ENCODE peak calls at places on chromosomes 7 and 10, in ten cellular contexts. G is lower lobe of right lung, O is adrenal gland, U is kidney, E is globus pallidus, B is GM20000, Q is OCI-LY7, D is fibroblast of the aortic adventitia, P is WERI-Rb-1, C is putamen. F is an unnamed sample.

GRCh38 chr7:139828880-139829653 is at the start of gene TBXAS1:
- DNase-seq in Q (peak), U (no peak), C (peak), G (peak), D (no peak), O (peak), P (peak), B (peak), E (peak), F (no peak)

GRCh38 chr10:104706886-104707285 is 65.8 kb downstream of the SORCS3 start:
- DNase-seq in C (no peak), P (no peak), U (no peak), E (no peak), D (peak), B (no peak), G (no peak), Q (no peak), O (no peak), F (no peak)

GRCh38 chr7:16661924-16662323 is 15.9 kb downstream of the BZW2 start:
- DNase-seq in C (no peak), U (no peak), G (no peak), D (no peak), O (no peak), Q (no peak), B (no peak), P (no peak), E (no peak), F (no peak)

GRCh38 chr7:82257118-82257695 is 186.4 kb downstream of the CACNA2D1 start:
- DNase-seq in Q (no peak), B (no peak), U (no peak), G (no peak), P (no peak), E (peak), C (no peak), D (no peak), O (no peak), F (no peak)

GRCh38 chr7:116628971-116629586 is 42.9 kb upstream of the MET start:
- DNase-seq in B (no peak), D (peak), U (no peak), P (no peak), G (no peak), O (no peak), E (no peak), C (no peak), Q (no peak), F (no peak)

GRCh38 chr10:52146766-52147165 is 167.3 kb upstream of the DKK1 start:
- DNase-seq in P (no peak), Q (no peak), C (no peak), D (peak), U (no peak), G (no peak), B (no peak), O (no peak), E (no peak), F (no peak)

GRCh38 chr7:5422324-5423271 is 1.0 kb downstream of the TNRC18 start:
- DNase-seq in G (peak), B (peak), O (no peak), P (no peak), U (peak), Q (peak), D (peak), C (peak), E (peak), F (no peak)

GRCh38 chr10:60611291-60611747 is 167.0 kb upstream of the CDK1 start:
- DNase-seq in C (peak), G (no peak), D (peak), Q (no peak), P (no peak), O (no peak), B (no peak), E (no peak), U (no peak), F (no peak)

GRCh38 chr10:80856186-80856585 is 318.5 kb downstream of the SH2D4B start:
- DNase-seq in U (no peak), Q (no peak), C (no peak), B (no peak), G (no peak), D (no peak), P (no peak), E (no peak), O (no peak), F (no peak)

GRCh38 chr10:102644066-102644645 is at the start of gene TRIM8:
- DNase-seq in Q (peak), G (peak), C (peak), P (peak), D (no peak), B (peak), E (no peak), O (no peak), U (peak), F (no peak)

GRCh38 chr7:104980440-104980839 is 33.6 kb upstream of the KMT2E start:
- DNase-seq in G (no peak), D (peak), E (no peak), U (no peak), B (no peak), O (no peak), Q (no peak), C (no peak), P (no peak), F (no peak)

GRCh38 chr10:78502208-78502943 is 468.7 kb downstream of the RPS24 start:
- DNase-seq in O (peak), C (no peak), U (no peak), D (peak), E (no peak), B (no peak), P (no peak), G (no peak), Q (no peak), F (no peak)

GRCh38 chr10:3527144-3527543 is 257.9 kb downstream of the KLF6 start:
- DNase-seq in U (no peak), O (no peak), G (no peak), C (no peak), E (no peak), Q (no peak), P (no peak), B (no peak), D (no peak), F (no peak)

GRCh38 chr7:28389504-28390385 is 22.6 kb upstream of the CREB5 start:
- DNase-seq in E (peak), G (no peak), Q (peak), C (peak), B (peak), O (no peak), P (no peak), D (peak), U (no peak), F (no peak)

GRCh38 chr7:134435161-134435920 is 23.6 kb downstream of the AKR1B1 start:
- DNase-seq in D (peak), O (no peak), C (no peak), P (no peak), Q (no peak), B (no peak), U (no peak), G (no peak), E (no peak), F (no peak)

GRCh38 chr10:104293021-104293420 is 24.0 kb downstream of the GSTO2 start:
- DNase-seq in C (no peak), O (no peak), P (no peak), Q (no peak), G (no peak), B (no peak), E (no peak), D (peak), U (no peak), F (no peak)

GRCh38 chr7:100034871-100035510 is 14.6 kb upstream of the ZSCAN21 start:
- DNase-seq in G (no peak), U (no peak), O (no peak), D (peak), P (no peak), B (no peak), C (no peak), Q (no peak), E (no peak), F (no peak)

GRCh38 chr10:123595661-123596060 is 70.5 kb upstream of the GPR26 start:
- DNase-seq in U (no peak), Q (no peak), E (no peak), O (no peak), C (no peak), B (no peak), G (no peak), P (no peak), D (no peak), F (no peak)

GRCh38 chr10:88218362-88218761 is 354.9 kb downstream of the PTEN start:
- DNase-seq in D (no peak), B (no peak), C (no peak), Q (no peak), U (no peak), G (no peak), P (no peak), O (peak), E (no peak), F (no peak)

GRCh38 chr7:50352282-50352681 is 47.8 kb downstream of the IKZF1 start:
- DNase-seq in G (no peak), E (no peak), C (no peak), B (peak), P (no peak), D (no peak), O (no peak), Q (no peak), U (no peak), F (peak)

GRCh38 chr10:116183733-116184447 is 89.1 kb downstream of the GFRA1 start:
- DNase-seq in C (no peak), O (peak), U (no peak), Q (no peak), G (no peak), B (no peak), P (no peak), D (no peak), E (no peak), F (no peak)

GRCh38 chr7:137289101-137289500 is 54.4 kb downstream of the PTN start:
- DNase-seq in D (no peak), E (no peak), C (no peak), U (no peak), Q (no peak), P (no peak), B (no peak), O (no peak), G (no peak), F (no peak)

GRCh38 chr10:43888551-43888950 is 239.9 kb upstream of the ZNF32 start:
- DNase-seq in D (peak), O (no peak), C (no peak), B (no peak), G (no peak), Q (no peak), E (no peak), U (no peak), P (no peak), F (no peak)

GRCh38 chr7:77565917-77566316 is 28.8 kb downstream of the PTPN12 start:
- DNase-seq in U (no peak), O (no peak), G (no peak), E (no peak), D (peak), P (no peak), Q (no peak), B (no peak), C (no peak), F (no peak)

GRCh38 chr10:121085386-121085785 is 234.2 kb downstream of the WDR11 start:
- DNase-seq in E (peak), C (no peak), D (no peak), Q (no peak), O (no peak), P (no peak), B (no peak), G (no peak), U (no peak), F (no peak)

GRCh38 chr7:50393547-50394252 is 56.5 kb downstream of the FIGNL1 start:
- DNase-seq in C (no peak), P (no peak), Q (no peak), O (no peak), U (no peak), G (no peak), D (no peak), E (no peak), B (peak), F (no peak)

GRCh38 chr10:78995977-78996355 is 72.8 kb upstream of the ZMIZ1 start:
- DNase-seq in B (no peak), U (no peak), D (no peak), Q (peak), E (no peak), G (no peak), P (peak), O (no peak), C (no peak), F (no peak)

GRCh38 chr7:105816270-105816843 is 60.0 kb downstream of the ATXN7L1 start:
- DNase-seq in B (no peak), E (no peak), Q (no peak), U (no peak), D (no peak), C (no peak), O (no peak), P (no peak), G (no peak), F (no peak)

GRCh38 chr7:4139656-4140320 is 542.3 kb upstream of the FOXK1 start:
- DNase-seq in Q (no peak), E (no peak), O (no peak), P (no peak), G (peak), D (no peak), B (no peak), C (no peak), U (peak), F (no peak)

GRCh38 chr10:115141254-115141653 is 48.1 kb downstream of the ATRNL1 start:
- DNase-seq in O (no peak), E (peak), P (no peak), G (no peak), U (no peak), B (no peak), C (no peak), Q (no peak), D (peak), F (no peak)

F was measured in GM12878.